ENCODE peak calls at places on chromosome 3, in five cellular contexts. V, Q, K, H and S are unnamed samples. For H3K4me1, the result is how much of the 10 kb centered on the place peaks cover.

GRCh38 chr3:38454884-38455638 is 1.4 kb downstream of the ACVR2B start:
- DNase-seq in K (peak), V (peak), Q (no peak), H (no peak), S (peak)

GRCh38 chr3:173932624-173933023 is 535.1 kb downstream of the NLGN1 start:
- DNase-seq in H (no peak), K (no peak), Q (no peak), V (no peak), S (no peak)

GRCh38 chr3:42118762-42119361 is 27.7 kb downstream of the TRAK1 start:
- DNase-seq in K (no peak), Q (peak), H (peak), V (peak), S (peak)

GRCh38 chr3:115322901-115323300 is 175.8 kb upstream of the ZBTB20 start:
- DNase-seq in V (no peak), K (no peak), H (no peak), Q (no peak), S (no peak)

GRCh38 chr3:58353722-58354553 is 21.2 kb downstream of the PXK start:
- DNase-seq in Q (no peak), H (no peak), V (no peak), K (no peak), S (no peak)

GRCh38 chr3:193812078-193812725 is 219.2 kb downstream of the OPA1 start:
- DNase-seq in K (no peak), H (no peak), Q (no peak), V (no peak), S (no peak)

GRCh38 chr3:13785351-13785750 is 94.5 kb downstream of the WNT7A start:
- DNase-seq in K (no peak), V (no peak), Q (no peak), H (no peak), S (no peak)

GRCh38 chr3:186807231-186807630 is 949 bp upstream of the RFC4 start:
- DNase-seq in H (no peak), Q (no peak), K (no peak), V (no peak), S (no peak)

GRCh38 chr3:3107858-3108257 is 2.3 kb downstream of the IL5RA start:
- DNase-seq in H (no peak), K (no peak), V (no peak), Q (no peak), S (no peak)

GRCh38 chr3:140319801-140320200 is 358.1 kb upstream of the TRIM42 start:
- DNase-seq in Q (no peak), H (no peak), V (no peak), K (no peak), S (no peak)

GRCh38 chr3:190193210-190193609 is 72.5 kb upstream of the P3H2 start:
- DNase-seq in K (no peak), Q (no peak), H (no peak), V (no peak), S (no peak)

GRCh38 chr3:32522682-32523081 is 20.0 kb upstream of the CMTM6 start:
- DNase-seq in Q (no peak), H (no peak), K (no peak), V (no peak), S (no peak)

GRCh38 chr3:38039101-38039898 is at the start of gene DLEC1:
- DNase-seq in Q (no peak), K (peak), V (no peak), H (no peak), S (no peak)

GRCh38 chr3:40546811-40547210 is 22.1 kb downstream of the ZNF621 start:
- DNase-seq in V (no peak), Q (no peak), H (no peak), K (no peak), S (no peak)

GRCh38 chr3:62481972-62482371 is 108.6 kb upstream of the FEZF2 start:
- DNase-seq in V (no peak), K (no peak), Q (no peak), H (no peak), S (no peak)

GRCh38 chr3:30548605-30549004 is 57.8 kb upstream of the TGFBR2 start:
- DNase-seq in H (no peak), Q (no peak), V (no peak), K (peak), S (peak)

GRCh38 chr3:132964267-132964666 is 73.9 kb upstream of the TMEM108 start:
- DNase-seq in H (no peak), Q (no peak), K (no peak), V (no peak), S (peak)

GRCh38 chr3:126320517-126321293 is 36.5 kb downstream of the KLF15 start:
- DNase-seq in Q (no peak), K (no peak), H (no peak), V (no peak), S (no peak)

GRCh38 chr3:197076446-197076845 is 46.8 kb upstream of the MELTF start:
- DNase-seq in Q (no peak), V (no peak), H (no peak), K (no peak), S (no peak)

GRCh38 chr3:182920515-182921084 is 59.7 kb downstream of the DCUN1D1 start:
- DNase-seq in V (no peak), K (peak), Q (peak), H (no peak), S (peak)

GRCh38 chr3:131348911-131349310 is 32.7 kb upstream of the NUDT16 start:
- DNase-seq in V (no peak), H (no peak), Q (no peak), K (no peak), S (no peak)

GRCh38 chr3:184751204-184751809 is 39.4 kb upstream of the MAGEF1 start:
- DNase-seq in H (no peak), K (no peak), Q (no peak), V (no peak), S (no peak)

GRCh38 chr3:1010228-1010627 is 82.6 kb upstream of the CNTN6 start:
- DNase-seq in H (no peak), Q (no peak), K (no peak), V (no peak), S (no peak)

GRCh38 chr3:138440137-138440536 is 5.7 kb downstream of the ESYT3 start:
- DNase-seq in Q (no peak), V (no peak), H (no peak), K (no peak), S (no peak)

GRCh38 chr3:38129058-38129457 is 7.9 kb downstream of the ACAA1 start:
- DNase-seq in Q (no peak), K (no peak), H (no peak), V (no peak), S (no peak)

GRCh38 chr3:53513556-53514190 is 19.3 kb downstream of the CACNA1D start:
- DNase-seq in Q (peak), V (peak), K (no peak), H (no peak), S (no peak)

GRCh38 chr3:39144095-39144747 is 9.2 kb downstream of the CSRNP1 start:
- DNase-seq in Q (no peak), K (no peak), H (no peak), V (no peak), S (no peak)

GRCh38 chr3:188503647-188504046 is 349.7 kb downstream of the LPP start:
- DNase-seq in V (no peak), H (no peak), K (no peak), Q (no peak), S (no peak)

GRCh38 chr3:42264399-42265058 is 1.5 kb downstream of the CCK start:
- DNase-seq in K (peak), H (no peak), V (no peak), Q (no peak), S (peak)

GRCh38 chr3:46861996-46862688 is 1.1 kb downstream of the MYL3 start:
- DNase-seq in Q (no peak), K (no peak), V (no peak), H (no peak), S (no peak)

GRCh38 chr3:150890831-150891230 is 14.4 kb downstream of the MINDY4B start:
- DNase-seq in K (no peak), V (no peak), Q (no peak), H (no peak), S (no peak)

GRCh38 chr3:8110966-8111798 is 390.4 kb upstream of the LMCD1 start:
- DNase-seq in K (peak), V (peak), Q (peak), H (peak), S (peak)

GRCh38 chr3:191391873-191392808 is 61.8 kb upstream of the UTS2B start:
- DNase-seq in H (no peak), K (no peak), Q (no peak), V (no peak), S (no peak)

GRCh38 chr3:172177046-172177445 is 137.7 kb downstream of the FNDC3B start:
- DNase-seq in H (no peak), V (no peak), K (no peak), Q (no peak), S (no peak)

GRCh38 chr3:172177803-172178316 is 138.5 kb downstream of the FNDC3B start:
- DNase-seq in K (no peak), H (no peak), V (no peak), Q (no peak), S (no peak)

GRCh38 chr3:172175254-172175599 is 135.8 kb downstream of the FNDC3B start:
- DNase-seq in Q (no peak), V (no peak), K (no peak), H (no peak), S (no peak)

GRCh38 chr3:172174396-172175253 is 135.2 kb downstream of the FNDC3B start:
- DNase-seq in Q (no peak), V (no peak), H (no peak), K (no peak), S (no peak)

GRCh38 chr3:172176385-172176784 is 137.0 kb downstream of the FNDC3B start:
- DNase-seq in V (no peak), H (no peak), Q (no peak), K (no peak), S (no peak)
- H3K4me1 ChIP-seq in V (half or more), H (under half), Q (under half), K (under half), S (under half)

DNA sequence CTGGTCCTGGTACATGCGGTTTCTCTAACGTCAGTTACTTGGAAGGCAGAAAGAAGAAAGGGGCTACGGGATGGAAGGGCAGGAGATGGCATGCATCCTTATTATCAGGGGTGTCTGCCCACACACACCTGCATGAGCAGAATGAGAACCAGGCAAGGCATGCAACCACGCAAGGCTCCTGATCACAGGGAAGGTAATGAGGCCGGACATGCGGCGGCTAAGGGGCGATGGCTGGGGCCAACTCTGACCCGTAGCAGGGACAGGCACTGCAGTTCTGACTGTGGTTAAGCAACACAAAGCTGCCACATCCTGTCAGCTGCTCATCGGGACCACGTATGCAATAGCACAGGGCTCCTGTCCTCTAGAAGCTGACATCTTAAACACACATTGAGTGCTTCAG is 73.1 kb downstream of the OXNAD1 start:
- DNase-seq in H (peak), Q (no peak), V (no peak), K (no peak), S (no peak)
- TF ChIP-seq SP1 in H (no peak), Q (no peak), V (no peak), K (no peak), S (no peak)

GRCh38 chr3:103499132-103499885 is 1064.5 kb downstream of the ZPLD1 start:
- DNase-seq in V (no peak), H (no peak), Q (no peak), K (no peak), S (no peak)
- H3K4me1 ChIP-seq in V (under half), H (under half), Q (under half), K (under half), S (under half)

DNA sequence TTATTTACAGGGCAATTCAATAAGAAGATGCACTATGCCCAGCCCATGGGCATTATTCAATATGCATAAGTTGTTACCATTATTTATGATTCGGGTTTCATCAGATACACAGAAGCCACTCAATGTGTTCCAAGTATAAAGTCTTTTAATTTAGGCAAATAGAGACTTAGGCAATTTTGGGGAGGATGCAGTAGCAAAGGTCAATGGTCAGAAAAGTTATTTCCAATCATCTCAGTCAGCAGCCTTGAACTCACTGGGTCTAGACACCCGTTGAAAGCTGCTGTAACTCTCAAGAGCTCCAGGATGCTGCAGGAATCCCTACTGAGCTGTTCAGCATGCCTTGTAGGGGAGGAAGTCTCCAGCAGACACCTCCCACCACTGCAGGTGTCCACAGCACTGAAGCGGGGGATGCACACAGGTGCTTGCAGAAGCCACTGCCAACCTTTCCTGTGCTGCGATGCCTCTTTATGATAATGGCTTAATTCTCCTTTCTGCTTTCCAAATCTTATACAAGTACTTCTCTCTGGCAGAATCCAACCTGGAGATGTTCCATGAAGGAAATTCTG is 155.0 kb upstream of the SUCLG2 start:
- DNase-seq in V (no peak), K (no peak), H (no peak), Q (no peak), S (no peak)
- TF ChIP-seq SP1 in V (no peak), K (no peak), H (no peak), Q (no peak), S (no peak)

GRCh38 chr3:49413338-49413734 is 1.1 kb downstream of the TCTA start:
- DNase-seq in K (no peak), H (no peak), Q (no peak), V (no peak), S (peak)
- H3K4me1 ChIP-seq in K (under half), H (under half), Q (under half), V (under half), S (under half)

GRCh38 chr3:111738790-111739189 is 120.3 kb upstream of the PHLDB2 start:
- DNase-seq in H (no peak), Q (no peak), V (no peak), K (no peak), S (no peak)

GRCh38 chr3:111737056-111737711 is 121.9 kb upstream of the PHLDB2 start:
- DNase-seq in Q (no peak), H (no peak), V (no peak), K (no peak), S (no peak)

GRCh38 chr3:111738238-111738637 is 120.8 kb upstream of the PHLDB2 start:
- DNase-seq in K (no peak), Q (no peak), V (no peak), H (no peak), S (no peak)

GRCh38 chr3:111739241-111739952 is 119.7 kb upstream of the PHLDB2 start:
- DNase-seq in V (peak), H (no peak), Q (peak), K (no peak), S (no peak)

DNA sequence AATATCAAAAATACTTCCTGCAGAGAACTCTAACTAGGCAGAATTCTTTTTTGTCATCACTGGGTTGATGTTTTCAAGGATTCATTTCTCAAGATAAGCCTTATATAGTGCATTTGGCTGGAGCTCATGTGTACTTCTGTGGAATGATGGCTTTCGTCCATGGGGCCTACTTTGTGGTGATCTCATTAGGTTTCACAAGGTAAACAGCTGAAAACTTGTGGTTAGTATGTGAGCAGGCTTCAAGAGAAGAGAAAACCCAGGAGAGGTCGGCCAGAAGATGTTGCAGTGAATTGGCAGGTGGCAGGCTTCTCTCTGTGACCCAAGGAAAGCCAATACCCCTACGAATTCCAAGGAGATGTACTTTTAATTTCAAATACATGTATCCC is 121.4 kb upstream of the PHLDB2 start:
- DNase-seq in Q (no peak), V (peak), K (no peak), H (no peak), S (no peak)
- TF ChIP-seq SP1 in Q (no peak), V (no peak), K (no peak), H (no peak), S (no peak)